ENCODE peak calls at places on chromosomes 16 and 17, in five cellular contexts. R is Peyer's patch, N is psoas muscle, K is brain microvascular endothelial cell, F is stomach. V is an unnamed sample.

GRCh38 chr17:20774472-20775135 is 195.1 kb downstream of the CDRT15L2 start:
- DNase-seq in R (no peak), N (no peak), K (no peak), F (no peak), V (no peak)

GRCh38 chr16:765971-766819 is 5.7 kb downstream of the MSLN start:
- DNase-seq in R (no peak), N (no peak), K (no peak), F (no peak), V (no peak)

GRCh38 chr16:70646260-70647241 is at the start of gene IL34:
- DNase-seq in R (no peak), N (peak; percentile 93), K (peak; percentile 80), F (no peak), V (no peak)

GRCh38 chr17:41190328-41190727 is 641 bp downstream of the KRTAP9-1 start:
- DNase-seq in R (no peak), N (no peak), K (no peak), F (no peak), V (no peak)

GRCh38 chr17:59829217-59830006 is 63.3 kb downstream of the TUBD1 start:
- DNase-seq in R (peak; percentile 66), N (no peak), K (peak; percentile 98), F (no peak), V (no peak)

GRCh38 chr16:11719171-11719570 is 23.5 kb downstream of the TXNDC11 start:
- DNase-seq in R (no peak), N (no peak), K (no peak), F (no peak), V (no peak)

GRCh38 chr17:3773511-3773910 is 27.5 kb downstream of the ITGAE start:
- DNase-seq in R (no peak), N (no peak), K (peak; percentile 46), F (no peak), V (no peak)

GRCh38 chr17:81420769-81421462 is 25.7 kb downstream of the BAHCC1 start:
- DNase-seq in R (no peak), N (peak; percentile 80), K (no peak), F (peak; percentile 82), V (no peak)

GRCh38 chr16:55411231-55411630 is 67.8 kb upstream of the MMP2 start:
- DNase-seq in R (no peak), N (no peak), K (no peak), F (no peak), V (no peak)

GRCh38 chr17:78366109-78366848 is 6.4 kb upstream of the SOCS3 start:
- DNase-seq in R (no peak), N (no peak), K (no peak), F (no peak), V (no peak)

GRCh38 chr17:77200711-77201110 is 59.9 kb downstream of the SEC14L1 start:
- DNase-seq in R (no peak), N (peak; percentile 70), K (no peak), F (no peak), V (no peak)

GRCh38 chr17:81551458-81552243 is 502 bp downstream of the FAAP100 start:
- DNase-seq in R (peak; percentile 69), N (peak; percentile 64), K (no peak), F (no peak), V (peak; percentile 69)

GRCh38 chr17:2453325-2453724 is 52.5 kb upstream of the MNT start:
- DNase-seq in R (no peak), N (no peak), K (no peak), F (no peak), V (no peak)

GRCh38 chr17:61410555-61411089 is 11.0 kb downstream of the TBX2 start:
- DNase-seq in R (peak; percentile 85), N (peak; percentile 82), K (peak; percentile 61), F (peak; percentile 70), V (peak; percentile 92)

GRCh38 chr17:75082683-75083082 is 5.1 kb upstream of the SLC16A5 start:
- DNase-seq in R (no peak), N (no peak), K (no peak), F (no peak), V (no peak)

GRCh38 chr16:14649816-14650215 is 17.1 kb downstream of the BFAR start:
- DNase-seq in R (no peak), N (no peak), K (no peak), F (no peak), V (no peak)

GRCh38 chr17:41734139-41734948 is at the start of gene HAP1:
- DNase-seq in R (no peak), N (no peak), K (peak; percentile 13), F (peak; percentile 27), V (peak; percentile 83)

GRCh38 chr17:7336240-7337175 is at the start of gene ACAP1:
- DNase-seq in R (peak; percentile 94), N (no peak), K (no peak), F (peak; percentile 53), V (peak; percentile 72)

GRCh38 chr17:81395600-81396277 is 482 bp downstream of the BAHCC1 start:
- DNase-seq in R (no peak), N (no peak), K (no peak), F (no peak), V (no peak)

GRCh38 chr17:61063528-61063927 is 336.1 kb upstream of the TBX2 start:
- DNase-seq in R (no peak), N (no peak), K (no peak), F (no peak), V (no peak)

GRCh38 chr16:49012961-49013726 is 268.5 kb downstream of the CBLN1 start:
- DNase-seq in R (no peak), N (no peak), K (no peak), F (no peak), V (no peak)

GRCh38 chr17:7014995-7015586 is 2.7 kb downstream of the RNASEK start:
- DNase-seq in R (peak; percentile 71), N (no peak), K (peak; percentile 78), F (no peak), V (no peak)

GRCh38 chr16:22813946-22814325 is at the start of gene HS3ST2:
- DNase-seq in R (no peak), N (peak; percentile 61), K (no peak), F (no peak), V (no peak)

GRCh38 chr16:27193300-27193990 is 9.9 kb upstream of the KDM8 start:
- DNase-seq in R (no peak), N (no peak), K (no peak), F (no peak), V (no peak)

GRCh38 chr17:7289256-7290032 is 5.0 kb downstream of the YBX2 start:
- DNase-seq in R (no peak), N (peak; percentile 79), K (no peak), F (no peak), V (no peak)

GRCh38 chr16:62213763-62214162 is 177.5 kb upstream of the CDH8 start:
- DNase-seq in R (no peak), N (no peak), K (no peak), F (no peak), V (no peak)
- TF ChIP-seq CTCF in R (no peak), N (no peak), K (no peak), F (no peak), V (no peak)

GRCh38 chr17:30521766-30522165 is 44.6 kb downstream of the GOSR1 start:
- DNase-seq in R (no peak), N (no peak), K (no peak), F (no peak), V (no peak)
- H3K4me3 ChIP-seq in R (no peak overlapping the region), N (no peak overlapping the region), K (no peak overlapping the region), F (no peak overlapping the region), V (no peak overlapping the region)

DNA sequence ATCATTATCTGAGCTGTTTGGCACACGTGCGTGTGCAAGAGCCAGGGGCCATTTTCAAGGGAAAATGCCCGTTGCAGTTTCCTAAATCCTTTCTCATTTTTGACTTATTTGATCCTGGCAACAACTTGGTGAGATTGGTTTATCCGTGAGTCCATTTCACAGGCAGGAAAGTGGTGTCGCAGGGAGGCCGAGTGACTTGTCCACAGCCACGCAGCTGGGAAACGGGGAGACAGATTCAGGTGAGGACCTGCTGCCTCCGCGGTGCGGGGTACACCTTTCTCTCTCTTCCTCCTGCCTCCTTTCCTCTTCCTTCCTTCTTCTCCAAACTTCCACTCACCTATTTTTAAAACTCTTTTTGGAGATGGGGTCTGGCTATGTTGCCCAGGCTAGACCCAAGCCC is 46.3 kb upstream of the ZCCHC14 start:
- DNase-seq in R (no peak), N (no peak), K (no peak), F (no peak), V (no peak)
- H3K27me3 ChIP-seq in R (no peaks in the 10 kb centered on the region), N (peaks cover 70% of the 10 kb centered on the region), K (no peaks in the 10 kb centered on the region), F (peaks cover 6% of the 10 kb centered on the region), V (peaks cover 10% of the 10 kb centered on the region)

DNA sequence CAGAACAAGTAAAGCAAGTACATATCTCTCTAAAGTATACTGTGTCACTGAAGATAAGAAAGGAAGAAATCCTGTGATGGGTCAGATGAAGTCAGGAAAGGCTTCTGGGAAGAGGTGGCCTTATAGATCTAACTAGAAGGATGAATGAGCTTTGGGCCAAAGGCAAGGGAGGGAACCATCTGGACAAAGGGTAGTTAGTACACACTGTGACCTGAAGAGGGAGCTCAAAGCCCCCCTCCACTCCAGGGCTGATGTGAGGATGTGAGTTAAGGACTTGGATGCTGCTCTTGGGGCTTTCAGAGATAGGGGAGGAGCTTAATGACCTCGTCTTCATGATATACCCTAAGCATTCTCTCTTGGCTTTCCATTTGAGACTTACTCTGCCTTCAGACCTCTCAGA is 185.3 kb upstream of the CACNG3 start:
- DNase-seq in R (peak; percentile 52), N (no peak), K (peak; percentile 6), F (no peak), V (no peak)
- TF ChIP-seq CTCF in R (peak; percentile 45), N (no peak), K (no peak), F (no peak), V (peak; percentile 36)

DNA sequence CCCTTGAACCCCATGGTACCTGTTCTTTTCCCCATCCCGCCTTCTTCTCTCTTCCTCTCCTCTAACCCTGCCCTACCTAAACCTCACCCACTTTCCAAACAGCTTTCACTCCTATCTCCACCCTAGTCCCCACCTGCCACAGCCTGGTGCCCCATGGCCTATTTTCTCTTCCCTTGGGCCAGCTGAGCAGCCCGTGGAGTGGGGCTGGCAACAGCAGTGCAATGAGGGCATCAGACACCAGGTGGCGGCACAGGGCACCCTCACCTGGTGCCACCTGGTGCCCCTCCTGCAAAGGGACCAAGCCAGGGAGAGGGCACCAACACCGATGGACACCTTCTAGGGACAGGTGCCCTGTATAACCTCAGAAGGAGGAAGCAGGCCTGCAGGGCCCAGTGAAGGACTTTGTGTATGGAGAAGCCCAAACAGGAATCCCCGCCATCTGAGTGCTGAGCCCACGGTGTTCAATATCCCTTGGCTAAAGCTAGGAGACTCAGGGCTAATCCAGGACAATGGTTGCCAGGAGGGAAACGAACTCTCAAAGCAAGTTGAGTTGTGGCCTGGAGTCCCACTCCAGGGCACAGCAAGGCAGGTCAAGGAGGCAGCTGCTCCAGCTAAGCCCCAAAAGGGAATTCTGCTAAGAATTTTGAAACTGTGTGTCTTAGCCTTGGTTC is 4.0 kb upstream of the ABCC3 start:
- DNase-seq in R (peak; percentile 89), N (peak; percentile 64), K (no peak), F (peak; percentile 92), V (peak; percentile 89)
- H3K4me3 ChIP-seq in R (no peak overlapping the region), N (no peak overlapping the region), K (no peak overlapping the region), F (no peak overlapping the region), V (no peak overlapping the region)

DNA sequence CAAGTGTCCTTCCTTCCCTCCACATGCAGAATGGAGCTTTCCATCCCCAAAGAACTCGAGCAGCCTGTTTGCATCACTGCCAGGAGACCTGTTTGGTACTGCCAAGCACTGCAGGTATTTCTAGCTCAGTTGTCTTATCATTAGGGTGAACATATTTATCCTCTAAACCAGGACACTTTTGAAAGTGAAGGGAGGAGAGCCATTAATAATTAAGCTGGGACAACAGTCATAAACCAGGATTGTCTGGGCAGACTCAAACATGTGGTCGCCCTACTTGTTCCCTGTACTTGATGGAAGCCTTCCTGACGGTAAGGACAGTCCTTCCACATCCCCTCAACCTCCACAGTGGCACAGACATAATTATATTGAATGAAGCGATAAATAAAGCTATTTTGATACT is 67.4 kb downstream of the PRKCA start:
- DNase-seq in R (no peak), N (no peak), K (no peak), F (no peak), V (no peak)
- H3K27me3 ChIP-seq in R (no peaks in the 10 kb centered on the region), N (no peaks in the 10 kb centered on the region), K (no peaks in the 10 kb centered on the region), F (no peaks in the 10 kb centered on the region), V (no peaks in the 10 kb centered on the region)

V was measured in left lung.